ENCODE peak calls at places on chromosomes 2 and 18, in five cellular contexts. I, M, E, N and A are unnamed samples.

GRCh38 chr2:97715951-97716694 is 2.7 kb downstream of the ZAP70 start:
- DNase-seq in E (no peak), I (no peak), M (no peak), N (no peak), A (peak; percentile 47)

GRCh38 chr2:160652236-160652635 is 158.6 kb upstream of the RBMS1 start:
- DNase-seq in M (no peak), N (peak; percentile 76), I (no peak), E (peak; percentile 84), A (no peak)

GRCh38 chr18:50424877-50425690 is 50.2 kb downstream of the SKA1 start:
- DNase-seq in E (peak; percentile 79), N (no peak), I (no peak), M (no peak), A (no peak)

GRCh38 chr2:54176577-54176976 is 61.2 kb downstream of the ACYP2 start:
- DNase-seq in M (peak; percentile 46), I (peak; percentile 13), E (peak; percentile 21), N (no peak), A (peak; percentile 87)

GRCh38 chr2:106534471-106534870 is 47.3 kb downstream of the CD8B2 start:
- DNase-seq in M (no peak), E (no peak), N (no peak), I (no peak), A (no peak)

GRCh38 chr2:101307503-101307902 is 998 bp downstream of the RNF149 start:
- DNase-seq in N (no peak), I (no peak), M (no peak), E (peak; percentile 68), A (no peak)

GRCh38 chr2:120912101-120912985 is 176.7 kb downstream of the GLI2 start:
- DNase-seq in I (no peak), E (peak; percentile 62), M (no peak), N (no peak), A (no peak)

GRCh38 chr2:69616755-69617154 is 26.8 kb downstream of the AAK1 start:
- DNase-seq in I (no peak), N (peak; percentile 58), E (peak; percentile 55), M (peak; percentile 39), A (no peak)

GRCh38 chr2:164495491-164496223 is 125.6 kb downstream of the GRB14 start:
- DNase-seq in N (no peak), M (peak; percentile 36), I (peak; percentile 42), E (peak; percentile 44), A (peak; percentile 57)

GRCh38 chr2:120866483-120867140 is 130.9 kb downstream of the GLI2 start:
- DNase-seq in N (no peak), E (no peak), I (no peak), M (no peak), A (no peak)

GRCh38 chr2:134122610-134123009 is 131.3 kb upstream of the MGAT5 start:
- DNase-seq in M (no peak), E (no peak), I (no peak), N (no peak), A (peak; percentile 70)

GRCh38 chr2:85827879-85828569 is 60.8 kb downstream of the ST3GAL5 start:
- DNase-seq in I (no peak), M (no peak), N (no peak), E (no peak), A (peak; percentile 55)

GRCh38 chr2:240297553-240298315 is 137.7 kb upstream of the GPC1 start:
- DNase-seq in N (no peak), M (no peak), E (no peak), I (no peak), A (no peak)

GRCh38 chr2:131156452-131157149 is 51.5 kb downstream of the PLEKHB2 start:
- DNase-seq in M (no peak), I (no peak), N (peak; percentile 18), E (no peak), A (peak; percentile 63)

GRCh38 chr2:11576398-11576797 is 42.6 kb downstream of the GREB1 start:
- DNase-seq in M (no peak), E (no peak), I (no peak), N (no peak), A (no peak)

GRCh38 chr2:152648336-152648735 is 68.9 kb downstream of the PRPF40A start:
- DNase-seq in N (no peak), E (peak; percentile 20), I (no peak), M (peak; percentile 25), A (no peak)

GRCh38 chr2:157486596-157487270 is 42.8 kb upstream of the CYTIP start:
- DNase-seq in I (no peak), E (peak; percentile 38), M (no peak), N (no peak), A (no peak)

GRCh38 chr2:38380397-38381130 is 3.5 kb upstream of the ATL2 start:
- DNase-seq in N (peak; percentile 31), E (no peak), I (no peak), M (no peak), A (no peak)

GRCh38 chr2:51795248-51795888 is 763.4 kb upstream of the NRXN1 start:
- DNase-seq in M (no peak), E (no peak), N (no peak), I (no peak), A (peak; percentile 92)

GRCh38 chr2:191927319-191927867 is 80.5 kb upstream of the CAVIN2 start:
- DNase-seq in N (no peak), E (peak; percentile 87), M (peak; percentile 79), I (no peak), A (peak; percentile 43)

GRCh38 chr2:71756280-71756906 is 303.0 kb downstream of the DYSF start:
- DNase-seq in E (peak; percentile 7), N (no peak), M (no peak), I (peak; percentile 17), A (no peak)

GRCh38 chr2:64049633-64050220 is 30.5 kb upstream of the VPS54 start:
- DNase-seq in M (peak; percentile 68), E (peak; percentile 70), I (peak; percentile 43), N (peak; percentile 72), A (peak; percentile 86)

GRCh38 chr2:212919238-212919637 is 232.2 kb downstream of the IKZF2 start:
- DNase-seq in N (no peak), E (peak; percentile 67), I (no peak), M (no peak), A (peak; percentile 63)

GRCh38 chr2:70934981-70935380 is 719 bp upstream of the ATP6V1B1 start:
- DNase-seq in I (no peak), N (no peak), E (no peak), M (no peak), A (no peak)